ENCODE peak calls at places on chromosomes 4 and X, in nine cellular contexts. Q is transverse colon, V is pancreas, Y is neural progenitor cell, Z is right lobe of liver, B is psoas muscle, C is OCI-LY7, I is heart right ventricle, A is thyroid gland. E is an unnamed sample.
A peak's percentile ranks its signal among the peaks of the same experiment; 100 is the strongest.

GRCh38 chrX:427812-428725 is 41.4 kb upstream of the PPP2R3B start:
- DNase-seq in Y (peak; percentile 82), I (no peak), V (no peak), Q (no peak), B (peak; percentile 30), C (peak; percentile 39), A (no peak), Z (no peak), E (no peak)

GRCh38 chr4:168773388-168774195 is 236.5 kb downstream of the CBR4 start:
- DNase-seq in V (no peak), I (no peak), C (no peak), Z (no peak), Q (peak; percentile 68), B (no peak), A (no peak), Y (no peak), E (no peak)

GRCh38 chr4:134636332-134637055 is 434.9 kb upstream of the PABPC4L start:
- DNase-seq in Z (no peak), Q (no peak), B (no peak), A (no peak), C (no peak), Y (no peak), V (no peak), I (no peak), E (no peak)

GRCh38 chr4:58732973-58733372 is 1622.8 kb upstream of the IGFBP7 start:
- DNase-seq in Q (no peak), B (no peak), C (no peak), Z (no peak), Y (no peak), I (no peak), V (no peak), A (no peak), E (no peak)

GRCh38 chr4:6719611-6720179 is 3.7 kb downstream of the BLOC1S4 start:
- DNase-seq in C (no peak), B (no peak), Q (no peak), A (no peak), I (no peak), V (no peak), Y (no peak), Z (no peak), E (no peak)

GRCh38 chrX:38055170-38055847 is 49.0 kb downstream of the SYTL5 start:
- DNase-seq in I (no peak), Z (no peak), A (peak; percentile 18), V (peak; percentile 9), C (no peak), B (no peak), Y (no peak), Q (no peak), E (peak; percentile 20)

GRCh38 chr4:28947374-28947773 is 1772.8 kb upstream of the PCDH7 start:
- DNase-seq in C (no peak), V (no peak), I (no peak), Q (no peak), A (no peak), Y (no peak), B (no peak), Z (no peak), E (no peak)

GRCh38 chr4:93396274-93396673 is 432.3 kb upstream of the ATOH1 start:
- DNase-seq in B (no peak), V (no peak), A (no peak), C (no peak), Z (no peak), Q (no peak), I (no peak), Y (no peak), E (no peak)

GRCh38 chr4:7742807-7743158 is 196.9 kb downstream of the AFAP1 start:
- DNase-seq in B (peak; percentile 18), I (no peak), Q (no peak), Y (no peak), V (no peak), C (no peak), A (no peak), Z (no peak), E (no peak)

GRCh38 chr4:173478884-173479283 is 51.1 kb downstream of the HAND2 start:
- DNase-seq in B (no peak), C (no peak), Z (no peak), V (no peak), I (no peak), Q (no peak), A (no peak), Y (no peak), E (no peak)

GRCh38 chr4:1315838-1316536 is 26.3 kb downstream of the MAEA start:
- DNase-seq in Y (no peak), Q (no peak), B (no peak), Z (no peak), A (no peak), V (no peak), I (no peak), C (peak; percentile 58), E (no peak)

GRCh38 chr4:87005690-87006461 is 71.1 kb downstream of the AFF1 start:
- DNase-seq in V (no peak), Q (peak; percentile 34), B (no peak), I (no peak), A (no peak), Y (peak; percentile 52), Z (no peak), C (peak; percentile 43), E (no peak)
- H3K4me1 ChIP-seq in V (peaks cover 42% of the 10 kb centered on the region), Q (peaks cover 34% of the 10 kb centered on the region), B (peaks cover 58% of the 10 kb centered on the region), I (peaks cover 56% of the 10 kb centered on the region), A (peaks cover 49% of the 10 kb centered on the region), Y (peaks cover 61% of the 10 kb centered on the region), Z (no peaks in the 10 kb centered on the region), C (peaks cover 68% of the 10 kb centered on the region), E (no peaks in the 10 kb centered on the region)

GRCh38 chr4:70315928-70316327 is 18.9 kb upstream of the CABS1 start:
- DNase-seq in A (no peak), C (no peak), B (no peak), I (no peak), V (no peak), Q (no peak), Z (no peak), Y (no peak), E (no peak)
- TF ChIP-seq CTCF in A (peak; percentile 32), C (peak; percentile 24), B (no peak), I (no peak), V (peak; percentile 5), Q (no peak), Z (no peak), Y (peak; percentile 23), E (no peak)

GRCh38 chrX:154328646-154329045 is 33.1 kb downstream of the TKTL1 start:
- DNase-seq in B (no peak), V (no peak), Z (no peak), C (no peak), I (no peak), Q (no peak), A (no peak), Y (no peak), E (no peak)

GRCh38 chrX:154322890-154323289 is 27.3 kb downstream of the TKTL1 start:
- DNase-seq in Q (no peak), Y (no peak), I (no peak), B (no peak), V (no peak), A (no peak), C (no peak), Z (no peak), E (no peak)

GRCh38 chrX:154323537-154323936 is 27.9 kb downstream of the TKTL1 start:
- DNase-seq in C (no peak), B (no peak), Q (no peak), A (no peak), Y (no peak), I (no peak), V (no peak), Z (no peak), E (no peak)

GRCh38 chrX:154327026-154327820 is 31.6 kb downstream of the TKTL1 start:
- DNase-seq in B (no peak), Z (no peak), I (no peak), A (peak; percentile 41), V (no peak), C (peak; percentile 71), Q (peak; percentile 22), Y (no peak), E (no peak)

GRCh38 chrX:154325541-154325940 is 29.9 kb downstream of the TKTL1 start:
- DNase-seq in Y (no peak), A (peak; percentile 26), Z (no peak), B (no peak), Q (no peak), V (no peak), I (no peak), C (no peak), E (no peak)
- H3K4me1 ChIP-seq in Y (peaks cover 8% of the 10 kb centered on the region), A (peaks cover 4% of the 10 kb centered on the region), Z (no peaks in the 10 kb centered on the region), B (no peaks in the 10 kb centered on the region), Q (no peaks in the 10 kb centered on the region), V (no peaks in the 10 kb centered on the region), I (peaks cover 31% of the 10 kb centered on the region), C (peaks cover 61% of the 10 kb centered on the region), E (no peaks in the 10 kb centered on the region)

GRCh38 chrX:110045988-110046387 is 43.1 kb downstream of the TMEM164 start:
- DNase-seq in Z (no peak), V (no peak), Q (no peak), A (no peak), C (no peak), Y (peak; percentile 43), I (no peak), B (no peak), E (no peak)
- TF ChIP-seq CTCF in Z (no peak), V (no peak), Q (no peak), A (no peak), C (no peak), Y (peak; percentile 14), I (peak; percentile 31), B (no peak), E (no peak)

GRCh38 chr4:27084685-27085356 is 224.2 kb downstream of the STIM2 start:
- DNase-seq in I (no peak), A (peak; percentile 21), Y (peak; percentile 81), Z (no peak), V (no peak), C (no peak), Q (peak; percentile 13), B (no peak), E (peak; percentile 18)

GRCh38 chr4:27089186-27089585 is 228.5 kb downstream of the STIM2 start:
- DNase-seq in I (no peak), B (no peak), Z (no peak), Q (no peak), Y (no peak), C (no peak), A (no peak), V (no peak), E (no peak)

GRCh38 chr4:27090406-27090805 is 229.8 kb downstream of the STIM2 start:
- DNase-seq in Q (no peak), V (no peak), Y (no peak), I (no peak), A (no peak), B (no peak), C (no peak), Z (no peak), E (no peak)

GRCh38 chr4:27087306-27088045 is 226.8 kb downstream of the STIM2 start:
- DNase-seq in B (no peak), Z (no peak), V (no peak), C (no peak), I (no peak), Q (no peak), A (no peak), Y (no peak), E (no peak)

GRCh38 chr4:27088491-27088890 is 227.8 kb downstream of the STIM2 start:
- DNase-seq in Q (no peak), Y (no peak), B (no peak), C (no peak), Z (no peak), A (no peak), V (no peak), I (no peak), E (no peak)
- H3K4me1 ChIP-seq in Q (peaks cover 7% of the 10 kb centered on the region), Y (peaks cover 25% of the 10 kb centered on the region), B (no peaks in the 10 kb centered on the region), C (no peaks in the 10 kb centered on the region), Z (no peaks in the 10 kb centered on the region), A (no peaks in the 10 kb centered on the region), V (peaks cover 7% of the 10 kb centered on the region), I (peaks cover 11% of the 10 kb centered on the region), E (no peaks in the 10 kb centered on the region)